ENCODE peak calls at places on chromosomes 2 and 18, in four cellular contexts. C, P, R and Y are unnamed samples.

GRCh38 chr2:189159273-189159672 is 20.3 kb downstream of the COL5A2 start:
- DNase-seq in R (no peak), C (no peak), P (no peak), Y (no peak)

GRCh38 chr18:3217930-3218647 is 1.7 kb downstream of the MYOM1 start:
- DNase-seq in R (no peak), C (no peak), P (no peak), Y (peak; percentile 80)

GRCh38 chr2:227933891-227934290 is 62.5 kb downstream of the DAW1 start:
- DNase-seq in P (no peak), C (no peak), R (no peak), Y (peak; percentile 19)

GRCh38 chr2:34102359-34102758 is 503.3 kb upstream of the FAM98A start:
- DNase-seq in C (no peak), R (no peak), P (no peak), Y (no peak)

GRCh38 chr2:62705859-62706720 is 577 bp downstream of the EHBP1 start:
- DNase-seq in C (no peak), R (no peak), P (peak; percentile 80), Y (peak; percentile 57)

GRCh38 chr18:23191952-23192662 is 56.8 kb downstream of the CABLES1 start:
- DNase-seq in C (no peak), P (peak; percentile 61), R (no peak), Y (peak; percentile 92)

GRCh38 chr2:129191530-129191929 is 787.9 kb upstream of the RAB6C start:
- DNase-seq in C (no peak), R (no peak), P (no peak), Y (peak; percentile 12)

GRCh38 chr2:70937866-70938579 is 2.3 kb downstream of the ATP6V1B1 start:
- DNase-seq in P (no peak), C (no peak), R (no peak), Y (no peak)

GRCh38 chr2:24304098-24304497 is 56.2 kb downstream of the ITSN2 start:
- DNase-seq in R (no peak), P (peak; percentile 90), C (no peak), Y (peak; percentile 92)

GRCh38 chr18:13375302-13376255 is 157.0 kb downstream of the LDLRAD4 start:
- DNase-seq in P (peak; percentile 86), C (no peak), R (peak; percentile 48), Y (no peak)

GRCh38 chr18:54878057-54878661 is 49.9 kb downstream of the RAB27B start:
- DNase-seq in R (no peak), C (no peak), P (no peak), Y (no peak)

GRCh38 chr2:86274918-86275275 is 62.5 kb downstream of the REEP1 start:
- DNase-seq in P (peak; percentile 34), C (no peak), R (no peak), Y (peak; percentile 72)

GRCh38 chr18:75625966-75626365 is 198.5 kb upstream of the SMIM21 start:
- DNase-seq in R (no peak), C (no peak), P (no peak), Y (no peak)

GRCh38 chr2:109295070-109295780 is 166.2 kb downstream of the SH3RF3 start:
- DNase-seq in R (no peak), P (no peak), C (no peak), Y (no peak)

GRCh38 chr2:20665261-20666113 is 1.5 kb upstream of the GDF7 start:
- DNase-seq in R (no peak), C (no peak), P (no peak), Y (no peak)

GRCh38 chr2:20667151-20667530 is 197 bp downstream of the GDF7 start:
- DNase-seq in C (no peak), P (no peak), R (no peak), Y (peak; percentile 56)

GRCh38 chr2:20666114-20666363 is 905 bp upstream of the GDF7 start:
- DNase-seq in C (no peak), R (no peak), P (no peak), Y (no peak)

GRCh38 chr2:20667531-20668401 is 822 bp downstream of the GDF7 start:
- DNase-seq in P (no peak), C (no peak), R (no peak), Y (no peak)

GRCh38 chr2:20666364-20667150 is at the start of gene GDF7:
- DNase-seq in R (no peak), C (no peak), P (no peak), Y (no peak)
- TF ChIP-seq CTCF in R (no peak), C (no peak), P (no peak), Y (peak; percentile 18)

GRCh38 chr2:231715988-231716616 is 7.8 kb downstream of the PTMA start:
- DNase-seq in P (no peak), R (no peak), C (no peak), Y (peak; percentile 52)
- H3K4me1 ChIP-seq in P (peaks cover 21% of the 10 kb centered on the region), R (peaks cover 64% of the 10 kb centered on the region), C (peaks cover 34% of the 10 kb centered on the region), Y (peaks cover 16% of the 10 kb centered on the region)

DNA sequence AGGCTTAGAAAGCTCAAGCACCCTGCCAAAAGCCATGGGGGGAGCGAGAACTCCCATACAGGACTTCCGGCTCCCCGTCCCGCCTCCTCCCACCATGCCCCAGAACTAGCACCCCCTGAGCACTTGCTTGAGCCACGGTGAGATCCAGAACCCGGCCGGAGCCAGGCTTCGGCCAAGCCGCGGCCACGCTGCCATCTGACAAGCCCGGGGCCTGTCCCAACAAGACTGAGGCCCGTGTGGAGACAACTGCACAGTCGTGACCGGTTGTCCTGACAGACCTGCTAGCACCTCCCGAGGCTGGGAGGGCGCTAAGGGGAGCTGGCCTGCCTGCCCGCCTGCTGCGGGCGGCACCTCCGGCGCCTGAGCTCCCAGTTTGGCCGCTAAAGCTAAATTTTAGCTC is 78.2 kb upstream of the ODC1 start:
- DNase-seq in R (no peak), P (no peak), C (no peak), Y (no peak)
- H3K4me3 ChIP-seq in R (no peak overlapping the region), P (no peak overlapping the region), C (no peak overlapping the region), Y (no peak overlapping the region)

GRCh38 chr18:36020174-36020711 is 47.1 kb downstream of the RPRD1A start:
- DNase-seq in P (no peak), C (no peak), R (no peak), Y (no peak)
- TF ChIP-seq CTCF in P (no peak), C (no peak), R (no peak), Y (no peak)

GRCh38 chr18:59268722-59269562 is 4.3 kb downstream of the RAX start:
- DNase-seq in R (no peak), C (no peak), P (no peak), Y (peak; percentile 85)
- H3K4me1 ChIP-seq in R (peaks cover 7% of the 10 kb centered on the region), C (peaks cover 11% of the 10 kb centered on the region), P (no peaks in the 10 kb centered on the region), Y (no peaks in the 10 kb centered on the region)

DNA sequence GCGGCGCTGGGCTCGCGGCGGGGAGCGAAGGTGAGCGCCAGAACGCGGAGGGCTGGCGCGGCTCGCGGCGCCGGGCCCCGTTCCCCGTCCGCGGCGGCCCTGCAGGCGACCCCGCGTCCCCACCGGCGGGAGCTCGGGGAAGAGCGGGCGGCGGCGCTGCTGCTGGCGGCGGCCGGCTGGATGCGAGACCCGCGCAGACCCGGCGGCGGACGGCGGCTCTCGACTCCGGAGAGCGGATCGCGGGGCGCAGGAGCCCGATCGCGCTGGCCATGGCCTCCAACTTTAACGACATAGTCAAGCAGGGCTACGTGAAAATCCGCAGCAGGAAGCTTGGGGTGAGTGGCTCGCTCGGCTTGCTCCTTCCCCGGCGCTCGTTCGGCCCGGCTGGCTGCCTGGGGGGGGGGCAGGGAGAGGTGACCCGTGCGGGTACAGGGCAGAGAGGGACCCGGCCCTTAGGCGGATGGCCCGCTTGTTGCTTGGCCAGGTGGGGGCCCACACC is 337 bp downstream of the DOK6 start:
- DNase-seq in C (no peak), R (no peak), P (no peak), Y (peak; percentile 54)
- H3K4me3 ChIP-seq in C (no peak overlapping the region), R (no peak overlapping the region), P (peak overlapping the region; percentile 22), Y (peak overlapping the region; percentile 83)

GRCh38 chr2:234355052-234355720 is 141.7 kb downstream of the ARL4C start:
- DNase-seq in R (no peak), P (no peak), C (no peak), Y (peak; percentile 14)
- TF ChIP-seq CTCF in R (no peak), P (no peak), C (no peak), Y (no peak)

GRCh38 chr2:127078028-127078427 is 28.9 kb downstream of the BIN1 start:
- DNase-seq in P (no peak), R (no peak), C (no peak), Y (no peak)

GRCh38 chr2:127080226-127080940 is 26.6 kb downstream of the BIN1 start:
- DNase-seq in P (peak; percentile 88), R (no peak), C (no peak), Y (no peak)

GRCh38 chr2:127079358-127079920 is 27.5 kb downstream of the BIN1 start:
- DNase-seq in P (no peak), R (no peak), C (no peak), Y (peak; percentile 56)

GRCh38 chr2:127076924-127077323 is 30.0 kb downstream of the BIN1 start:
- DNase-seq in R (no peak), C (no peak), P (peak; percentile 56), Y (no peak)

GRCh38 chr2:127078691-127079270 is 28.2 kb downstream of the BIN1 start:
- DNase-seq in C (no peak), P (no peak), R (no peak), Y (no peak)
- H3K4me1 ChIP-seq in C (peaks cover 74% of the 10 kb centered on the region), P (peaks cover 77% of the 10 kb centered on the region), R (peaks cover 57% of the 10 kb centered on the region), Y (peaks cover 23% of the 10 kb centered on the region)